ENCODE peak calls at places on chromosomes 1 and 21, in seven cellular contexts. B is KG1; C is stimulated activated CD4-positive, alpha-beta T cell treated with anti-CD3 and anti-CD28 coated beads, Interleukin-4, amount 100 ng/mL, for 48 hours; D is activated naive CD8-positive, alpha-beta T cell treated with anti-CD3 and anti-CD28 coated beads for 36 hours; I is EL; X is glomerular endothelial cell; J is progenitor cell of endocrine pancreas. R is an unnamed sample.

GRCh38 chr1:53557830-53558784 is 98.9 kb downstream of the DMRTB1 start:
- DNase-seq in B (no peak), C (no peak), D (no peak), I (no peak), X (no peak), J (no peak), R (no peak)

GRCh38 chr21:45416619-45417018 is 11.7 kb downstream of the COL18A1 start:
- DNase-seq in B (no peak), C (no peak), D (no peak), I (no peak), X (no peak), J (no peak), R (no peak)

GRCh38 chr1:46569116-46569515 is 17.7 kb upstream of the KNCN start:
- DNase-seq in B (no peak), C (no peak), D (no peak), I (no peak), X (no peak), J (no peak), R (no peak)

GRCh38 chr1:15056515-15057285 is 96.8 kb upstream of the TMEM51 start:
- DNase-seq in B (no peak), C (no peak), D (no peak), I (peak), X (no peak), J (no peak), R (no peak)

GRCh38 chr1:36109041-36109679 is 15.9 kb downstream of the COL8A2 start:
- DNase-seq in B (no peak), C (no peak), D (peak), I (peak), X (no peak), J (no peak), R (no peak)

GRCh38 chr1:31696246-31696645 is 7.6 kb downstream of the COL16A1 start:
- DNase-seq in B (no peak), C (no peak), D (no peak), I (no peak), X (no peak), J (no peak), R (no peak)

GRCh38 chr1:53255031-53255430 is 16.7 kb upstream of the MAGOH start:
- DNase-seq in B (no peak), C (no peak), D (no peak), I (no peak), X (no peak), J (no peak), R (no peak)

GRCh38 chr1:33256701-33257387 is 552 bp downstream of the ZNF362 start:
- DNase-seq in B (no peak), C (peak), D (peak), I (peak), X (no peak), J (peak), R (peak)

GRCh38 chr1:205450448-205450847 is 5.4 kb downstream of the BLACAT1 start:
- DNase-seq in B (no peak), C (no peak), D (no peak), I (no peak), X (no peak), J (no peak), R (no peak)

GRCh38 chr1:240109920-240110685 is 18.4 kb downstream of the FMN2 start:
- DNase-seq in B (no peak), C (no peak), D (no peak), I (no peak), X (no peak), J (no peak), R (no peak)

GRCh38 chr1:82179162-82179561 is 378.4 kb downstream of the ADGRL2 start:
- DNase-seq in B (no peak), C (no peak), D (no peak), I (no peak), X (no peak), J (no peak), R (no peak)

GRCh38 chr21:39022901-39023693 is 160.2 kb downstream of the PSMG1 start:
- DNase-seq in B (no peak), C (no peak), D (no peak), I (peak), X (no peak), J (no peak), R (no peak)

GRCh38 chr1:182442333-182442732 is 7.6 kb upstream of the RGSL1 start:
- DNase-seq in B (no peak), C (no peak), D (no peak), I (no peak), X (no peak), J (no peak), R (no peak)

GRCh38 chr1:157450106-157450505 is 102.2 kb downstream of the FCRL5 start:
- DNase-seq in B (no peak), C (no peak), D (no peak), I (no peak), X (no peak), J (no peak), R (no peak)

GRCh38 chr1:245051349-245052221 is 103.2 kb upstream of the KIF26B start:
- DNase-seq in B (no peak), C (no peak), D (no peak), I (no peak), X (no peak), J (no peak), R (no peak)

GRCh38 chr1:100847481-100847880 is 47.2 kb downstream of the EXTL2 start:
- DNase-seq in B (no peak), C (no peak), D (no peak), I (peak), X (peak), J (no peak), R (no peak)

GRCh38 chr1:55812281-55812680 is 597.1 kb upstream of the USP24 start:
- DNase-seq in B (no peak), C (no peak), D (no peak), I (peak), X (no peak), J (no peak), R (no peak)

GRCh38 chr1:40651138-40651857 is 14.2 kb downstream of the RIMS3 start:
- DNase-seq in B (no peak), C (no peak), D (no peak), I (no peak), X (no peak), J (no peak), R (no peak)

GRCh38 chr1:45012639-45013278 is 705 bp downstream of the UROD start:
- DNase-seq in B (peak), C (peak), D (peak), I (peak), X (peak), J (no peak), R (no peak)

GRCh38 chr1:87386217-87386790 is 57.6 kb downstream of the LMO4 start:
- DNase-seq in B (no peak), C (no peak), D (no peak), I (no peak), X (no peak), J (no peak), R (no peak)

GRCh38 chr21:45430521-45431501 is 25.8 kb downstream of the COL18A1 start:
- DNase-seq in B (no peak), C (no peak), D (no peak), I (peak), X (no peak), J (peak), R (no peak)

GRCh38 chr21:46368533-46369285 is 44.8 kb downstream of the PCNT start:
- DNase-seq in B (no peak), C (peak), D (peak), I (no peak), X (no peak), J (no peak), R (no peak)

GRCh38 chr1:116950497-116951174 is 40.9 kb downstream of the PTGFRN start:
- DNase-seq in B (no peak), C (no peak), D (no peak), I (no peak), X (no peak), J (no peak), R (no peak)

GRCh38 chr1:207067185-207067584 is 14.1 kb downstream of the PFKFB2 start:
- DNase-seq in B (no peak), C (no peak), D (no peak), I (no peak), X (no peak), J (no peak), R (no peak)

GRCh38 chr1:61997123-61997522 is 197.5 kb upstream of the L1TD1 start:
- DNase-seq in B (no peak), C (no peak), D (no peak), I (no peak), X (no peak), J (no peak), R (no peak)

GRCh38 chr21:41947596-41948403 is 6.0 kb downstream of the C2CD2 start:
- DNase-seq in B (no peak), C (no peak), D (no peak), I (peak), X (no peak), J (no peak), R (no peak)

GRCh38 chr1:201212461-201213055 is 21.9 kb downstream of the IGFN1 start:
- DNase-seq in B (no peak), C (no peak), D (no peak), I (no peak), X (no peak), J (no peak), R (no peak)

GRCh38 chr1:220990417-220991337 is 111.4 kb downstream of the HLX start:
- DNase-seq in B (no peak), C (no peak), D (no peak), I (peak), X (no peak), J (no peak), R (no peak)

GRCh38 chr1:89780721-89781120 is 40.1 kb upstream of the LRRC8D start:
- DNase-seq in B (peak), C (no peak), D (peak), I (peak), X (no peak), J (no peak), R (no peak)

GRCh38 chr1:77446841-77447555 is 165.2 kb downstream of the AK5 start:
- DNase-seq in B (no peak), C (no peak), D (no peak), I (peak), X (no peak), J (no peak), R (no peak)

GRCh38 chr1:41907446-41907845 is 11.3 kb downstream of the HIVEP3 start:
- DNase-seq in B (no peak), C (no peak), D (no peak), I (no peak), X (no peak), J (no peak), R (no peak)

GRCh38 chr1:78645728-78646127 is 3.9 kb upstream of the IFI44 start:
- DNase-seq in B (no peak), C (no peak), D (no peak), I (no peak), X (no peak), J (no peak), R (peak)

GRCh38 chr1:156795787-156796186 is 20.9 kb downstream of the SH2D2A start:
- DNase-seq in B (no peak), C (no peak), D (no peak), I (no peak), X (no peak), J (no peak), R (no peak)

GRCh38 chr21:46149205-46149901 is 6.0 kb downstream of the FTCD start:
- DNase-seq in B (no peak), C (no peak), D (no peak), I (no peak), X (no peak), J (no peak), R (no peak)

R was measured in SK-N-MC.